ENCODE peak calls at places on chromosomes 11 and 22, in eight cellular contexts. L is A549, P is Peyer's patch, W is body of pancreas, K is IMR-90, I is suprapubic skin, F is uterus, Q is transverse colon. J is an unnamed sample.

GRCh38 chr11:38173671-38174070 is 1575.6 kb upstream of the RAG2 start:
- DNase-seq in L (no peak), P (no peak), W (no peak), K (no peak), I (no peak), F (no peak), Q (no peak), J (no peak)

GRCh38 chr11:63629426-63629825 is 15.2 kb upstream of the PLAAT3 start:
- DNase-seq in L (no peak), P (no peak), W (no peak), K (no peak), I (no peak), F (no peak), Q (no peak), J (no peak)

GRCh38 chr11:84817998-84818397 is 809.1 kb downstream of the DLG2 start:
- DNase-seq in L (no peak), P (no peak), W (no peak), K (peak), I (no peak), F (no peak), Q (no peak), J (no peak)

GRCh38 chr11:118051611-118052461 is 25.0 kb upstream of the TMPRSS4 start:
- DNase-seq in L (no peak), P (peak), W (no peak), K (no peak), I (peak), F (no peak), Q (peak), J (no peak)

GRCh38 chr11:3218483-3219280 is at the start of gene MRGPRG:
- DNase-seq in L (no peak), P (no peak), W (peak), K (no peak), I (peak), F (no peak), Q (peak), J (no peak)

GRCh38 chr11:129946965-129947364 is 51.6 kb upstream of the NFRKB start:
- DNase-seq in L (no peak), P (no peak), W (no peak), K (no peak), I (no peak), F (no peak), Q (no peak), J (no peak)

GRCh38 chr11:116703421-116703820 is 69.4 kb downstream of the BUD13 start:
- DNase-seq in L (no peak), P (no peak), W (peak), K (no peak), I (no peak), F (no peak), Q (no peak), J (no peak)

GRCh38 chr11:9146477-9146876 is 55.1 kb upstream of the SCUBE2 start:
- DNase-seq in L (no peak), P (no peak), W (no peak), K (no peak), I (no peak), F (no peak), Q (no peak), J (no peak)

GRCh38 chr11:76734456-76735217 is 48.5 kb upstream of the TSKU start:
- DNase-seq in L (no peak), P (no peak), W (no peak), K (no peak), I (no peak), F (no peak), Q (no peak), J (no peak)

GRCh38 chr11:41459602-41460405 is at the start of gene LRRC4C:
- DNase-seq in L (no peak), P (no peak), W (no peak), K (no peak), I (no peak), F (no peak), Q (no peak), J (no peak)

GRCh38 chr11:126917531-126918204 is 82.9 kb downstream of the KIRREL3 start:
- DNase-seq in L (peak), P (no peak), W (no peak), K (peak), I (no peak), F (no peak), Q (no peak), J (no peak)

GRCh38 chr22:44429941-44430587 is 68.0 kb downstream of the RTL6 start:
- DNase-seq in L (no peak), P (no peak), W (no peak), K (no peak), I (no peak), F (no peak), Q (no peak), J (no peak)

GRCh38 chr11:134246100-134246499 is 7.1 kb downstream of the THYN1 start:
- DNase-seq in L (no peak), P (no peak), W (no peak), K (no peak), I (no peak), F (no peak), Q (no peak), J (no peak)

GRCh38 chr11:7314811-7315604 is 63.3 kb downstream of the SYT9 start:
- DNase-seq in L (no peak), P (no peak), W (no peak), K (no peak), I (no peak), F (no peak), Q (no peak), J (no peak)

GRCh38 chr11:132058211-132058772 is 687.9 kb downstream of the NTM start:
- DNase-seq in L (no peak), P (no peak), W (no peak), K (peak), I (no peak), F (no peak), Q (peak), J (peak)

GRCh38 chr22:16965560-16965959 is 42.5 kb downstream of the GAB4 start:
- DNase-seq in L (no peak), P (no peak), W (no peak), K (no peak), I (no peak), F (no peak), Q (no peak), J (no peak)

GRCh38 chr11:92861641-92862040 is 107.8 kb upstream of the MTNR1B start:
- DNase-seq in L (no peak), P (no peak), W (no peak), K (no peak), I (no peak), F (no peak), Q (no peak), J (no peak)

GRCh38 chr22:47131611-47132427 is 369.4 kb downstream of the TBC1D22A start:
- DNase-seq in L (no peak), P (no peak), W (no peak), K (no peak), I (no peak), F (no peak), Q (no peak), J (peak)

GRCh38 chr11:69423611-69424385 is 57.7 kb upstream of the LINC01488 start:
- DNase-seq in L (no peak), P (no peak), W (no peak), K (no peak), I (no peak), F (no peak), Q (no peak), J (no peak)

GRCh38 chr11:57646756-57647303 is 2.9 kb downstream of the YPEL4 start:
- DNase-seq in L (no peak), P (no peak), W (no peak), K (no peak), I (no peak), F (no peak), Q (no peak), J (no peak)

GRCh38 chr11:66543263-66544107 is 2.4 kb downstream of the ZDHHC24 start:
- DNase-seq in L (no peak), P (peak), W (peak), K (peak), I (no peak), F (peak), Q (peak), J (peak)

GRCh38 chr11:59973097-59973496 is 9.3 kb downstream of the OOSP4A start:
- DNase-seq in L (no peak), P (no peak), W (no peak), K (no peak), I (no peak), F (no peak), Q (no peak), J (no peak)

GRCh38 chr11:93740031-93740801 is 1.1 kb downstream of the TAF1D start:
- DNase-seq in L (no peak), P (peak), W (peak), K (peak), I (no peak), F (no peak), Q (peak), J (no peak)

GRCh38 chr22:34334893-34335292 is 414.6 kb upstream of the LARGE1 start:
- DNase-seq in L (no peak), P (no peak), W (no peak), K (no peak), I (no peak), F (no peak), Q (no peak), J (no peak)

GRCh38 chr11:693415-693831 is 1.6 kb downstream of the DEAF1 start:
- DNase-seq in L (no peak), P (no peak), W (no peak), K (no peak), I (no peak), F (no peak), Q (no peak), J (no peak)

GRCh38 chr11:44049832-44050231 is 2.1 kb downstream of the ACCSL start:
- DNase-seq in L (no peak), P (no peak), W (no peak), K (no peak), I (peak), F (no peak), Q (no peak), J (no peak)

GRCh38 chr22:45538284-45538683 is 35.6 kb downstream of the FBLN1 start:
- DNase-seq in L (no peak), P (no peak), W (no peak), K (no peak), I (no peak), F (no peak), Q (no peak), J (no peak)

GRCh38 chr11:77517226-77517625 is 43.3 kb upstream of the PAK1 start:
- DNase-seq in L (no peak), P (no peak), W (no peak), K (no peak), I (no peak), F (no peak), Q (no peak), J (no peak)

GRCh38 chr11:72002841-72003775 is 4.4 kb downstream of the IL18BP start:
- DNase-seq in L (no peak), P (no peak), W (no peak), K (no peak), I (no peak), F (no peak), Q (no peak), J (no peak)

GRCh38 chr11:72003776-72004171 is 5.1 kb downstream of the IL18BP start:
- DNase-seq in L (no peak), P (no peak), W (no peak), K (no peak), I (no peak), F (no peak), Q (no peak), J (no peak)

GRCh38 chr11:72005347-72006260 is 6.9 kb downstream of the IL18BP start:
- DNase-seq in L (no peak), P (no peak), W (no peak), K (no peak), I (no peak), F (no peak), Q (no peak), J (no peak)

GRCh38 chr11:72006309-72007088 is 7.8 kb downstream of the IL18BP start:
- DNase-seq in L (no peak), P (no peak), W (no peak), K (no peak), I (no peak), F (no peak), Q (no peak), J (no peak)

GRCh38 chr11:72004515-72005346 is 6.0 kb downstream of the IL18BP start:
- DNase-seq in L (no peak), P (no peak), W (no peak), K (no peak), I (no peak), F (no peak), Q (no peak), J (no peak)
- TF ChIP-seq POLR2A in L (no peak), P (no peak), W (no peak), K (no peak), I (no peak), F (no peak), Q (no peak), J (no peak)

GRCh38 chr11:96054870-96055705 is 131.2 kb upstream of the MTMR2 start:
- DNase-seq in L (peak), P (no peak), W (no peak), K (peak), I (no peak), F (no peak), Q (no peak), J (no peak)

GRCh38 chr11:96052921-96053631 is 129.2 kb upstream of the MTMR2 start:
- DNase-seq in L (no peak), P (no peak), W (no peak), K (peak), I (no peak), F (no peak), Q (no peak), J (no peak)

GRCh38 chr11:96051820-96052219 is 127.9 kb upstream of the MTMR2 start:
- DNase-seq in L (no peak), P (no peak), W (no peak), K (no peak), I (no peak), F (no peak), Q (no peak), J (no peak)

GRCh38 chr11:96049426-96049825 is 125.5 kb upstream of the MTMR2 start:
- DNase-seq in L (no peak), P (no peak), W (no peak), K (peak), I (no peak), F (no peak), Q (no peak), J (no peak)

GRCh38 chr11:96050435-96051182 is 126.7 kb upstream of the MTMR2 start:
- DNase-seq in L (no peak), P (no peak), W (no peak), K (peak), I (no peak), F (no peak), Q (no peak), J (no peak)
- H3K27ac ChIP-seq in L (no peak), P (no peak), W (no peak), K (no peak), I (no peak), F (no peak), Q (no peak), J (no peak)

DNA sequence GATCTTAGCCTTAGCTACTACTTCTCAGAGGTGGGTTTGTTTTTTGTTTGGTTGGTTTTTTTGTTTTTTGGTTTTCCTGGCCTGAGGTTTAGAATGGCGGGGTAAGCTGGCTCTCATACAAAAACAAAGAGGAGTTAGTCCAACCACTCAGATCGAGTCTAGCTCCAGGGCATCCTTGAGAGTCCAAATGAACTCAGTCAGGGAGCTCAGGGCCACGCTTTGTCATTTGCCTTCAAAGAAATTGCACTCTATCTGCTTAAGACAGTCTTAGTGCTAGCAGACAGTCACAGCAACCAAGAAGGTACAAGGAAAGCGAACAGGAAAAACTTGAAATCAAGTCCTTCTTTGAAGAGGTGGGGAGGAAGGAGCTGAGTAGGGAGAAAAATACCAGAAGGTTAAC is 11.1 kb downstream of the C11orf42 start:
- DNase-seq in L (no peak), P (no peak), W (no peak), K (no peak), I (no peak), F (no peak), Q (no peak), J (no peak)
- H3K4me3 ChIP-seq in L (no peak), P (no peak), W (no peak), K (no peak), I (no peak), F (no peak), Q (no peak), J (no peak)

GRCh38 chr11:33942954-33943353 is 51.1 kb upstream of the LMO2 start:
- DNase-seq in L (no peak), P (no peak), W (peak), K (peak), I (no peak), F (no peak), Q (no peak), J (peak)

GRCh38 chr11:33945481-33946268 is 53.8 kb upstream of the LMO2 start:
- DNase-seq in L (no peak), P (no peak), W (no peak), K (no peak), I (no peak), F (no peak), Q (no peak), J (no peak)

GRCh38 chr11:33944693-33945424 is 53.0 kb upstream of the LMO2 start:
- DNase-seq in L (no peak), P (no peak), W (no peak), K (no peak), I (no peak), F (no peak), Q (no peak), J (no peak)

GRCh38 chr11:33944345-33944692 is 52.4 kb upstream of the LMO2 start:
- DNase-seq in L (no peak), P (no peak), W (no peak), K (no peak), I (no peak), F (no peak), Q (no peak), J (no peak)

GRCh38 chr11:33941637-33942160 is 49.8 kb upstream of the LMO2 start:
- DNase-seq in L (no peak), P (no peak), W (no peak), K (no peak), I (no peak), F (no peak), Q (no peak), J (peak)
- TF ChIP-seq POLR2A in L (no peak), P (no peak), W (no peak), K (no peak), I (no peak), F (no peak), Q (no peak), J (no peak)

GRCh38 chr11:62064221-62064620 is 59.6 kb upstream of the INCENP start:
- DNase-seq in L (no peak), P (no peak), W (no peak), K (no peak), I (no peak), F (no peak), Q (no peak), J (no peak)
- H3K27ac ChIP-seq in L (no peak), P (no peak), W (no peak), K (no peak), I (no peak), F (no peak), Q (no peak), J (no peak)

GRCh38 chr11:45983471-45983845 is 61.0 kb downstream of the LARGE2 start:
- DNase-seq in L (no peak), P (no peak), W (no peak), K (no peak), I (no peak), F (no peak), Q (no peak), J (no peak)
- H3K4me3 ChIP-seq in L (no peak), P (no peak), W (no peak), K (no peak), I (no peak), F (no peak), Q (no peak), J (no peak)

J was measured in heart left ventricle.